ENCODE peak calls at places on chromosome 2, in nine cellular contexts. One of them, this sample, is unnamed. For H3K9me3 and H3K4me1, the result is how much of the 10 kb centered on the place peaks cover.

GRCh38 chr2:33746401-33746800 is 147.3 kb upstream of the FAM98A start:
- DNase-seq in gastrocnemius medialis: no peak
- DNase-seq in heart right ventricle: no peak
- DNase-seq in K562: no peak
- DNase-seq in A549: no peak
- DNase-seq in heart left ventricle: no peak
- DNase-seq in ovary: no peak
- DNase-seq in effector memory CD4-positive, alpha-beta T cell: no peak
- DNase-seq in ascending aorta: no peak
- DNase-seq in this sample: no peak

GRCh38 chr2:132278267-132278666 is 116.5 kb upstream of the ANKRD30BL start:
- DNase-seq in gastrocnemius medialis: no peak
- DNase-seq in heart right ventricle: no peak
- DNase-seq in K562: no peak
- DNase-seq in A549: no peak
- DNase-seq in heart left ventricle: no peak
- DNase-seq in ovary: no peak
- DNase-seq in effector memory CD4-positive, alpha-beta T cell: no peak
- DNase-seq in ascending aorta: no peak
- DNase-seq in this sample: no peak

GRCh38 chr2:53911434-53912189 is 51.8 kb upstream of the GPR75 start:
- DNase-seq in gastrocnemius medialis: no peak
- DNase-seq in heart right ventricle: no peak
- DNase-seq in K562: no peak
- DNase-seq in A549: no peak
- DNase-seq in heart left ventricle: no peak
- DNase-seq in ovary: no peak
- DNase-seq in effector memory CD4-positive, alpha-beta T cell: no peak
- DNase-seq in ascending aorta: no peak
- DNase-seq in this sample: no peak

GRCh38 chr2:123993728-123994323 is 31.3 kb upstream of the CNTNAP5 start:
- DNase-seq in gastrocnemius medialis: no peak
- DNase-seq in heart right ventricle: no peak
- DNase-seq in K562: peak
- DNase-seq in A549: peak
- DNase-seq in heart left ventricle: peak
- DNase-seq in ovary: no peak
- DNase-seq in effector memory CD4-positive, alpha-beta T cell: no peak
- DNase-seq in ascending aorta: no peak
- DNase-seq in this sample: peak

GRCh38 chr2:217102941-217103340 is 243.1 kb upstream of the TNP1 start:
- DNase-seq in gastrocnemius medialis: no peak
- DNase-seq in heart right ventricle: no peak
- DNase-seq in K562: no peak
- DNase-seq in A549: no peak
- DNase-seq in heart left ventricle: no peak
- DNase-seq in ovary: no peak
- DNase-seq in effector memory CD4-positive, alpha-beta T cell: no peak
- DNase-seq in ascending aorta: no peak
- DNase-seq in this sample: no peak

GRCh38 chr2:201298462-201298861 is 38.1 kb downstream of the CASP8 start:
- DNase-seq in gastrocnemius medialis: no peak
- DNase-seq in heart right ventricle: no peak
- DNase-seq in K562: no peak
- DNase-seq in A549: no peak
- DNase-seq in heart left ventricle: no peak
- DNase-seq in ovary: no peak
- DNase-seq in effector memory CD4-positive, alpha-beta T cell: no peak
- DNase-seq in ascending aorta: no peak
- DNase-seq in this sample: no peak

GRCh38 chr2:134954065-134954464 is 35.4 kb downstream of the CCNT2 start:
- DNase-seq in gastrocnemius medialis: no peak
- DNase-seq in heart right ventricle: no peak
- DNase-seq in K562: no peak
- DNase-seq in A549: no peak
- DNase-seq in heart left ventricle: no peak
- DNase-seq in ovary: no peak
- DNase-seq in effector memory CD4-positive, alpha-beta T cell: no peak
- DNase-seq in ascending aorta: no peak
- DNase-seq in this sample: no peak

GRCh38 chr2:133362061-133362476 is 206.2 kb downstream of the NCKAP5 start:
- DNase-seq in gastrocnemius medialis: no peak
- DNase-seq in heart right ventricle: no peak
- DNase-seq in K562: no peak
- DNase-seq in A549: peak
- DNase-seq in heart left ventricle: no peak
- DNase-seq in ovary: no peak
- DNase-seq in effector memory CD4-positive, alpha-beta T cell: no peak
- DNase-seq in ascending aorta: no peak
- DNase-seq in this sample: no peak

GRCh38 chr2:164061129-164061746 is 325.4 kb upstream of the FIGN start:
- DNase-seq in gastrocnemius medialis: no peak
- DNase-seq in heart right ventricle: no peak
- DNase-seq in K562: peak
- DNase-seq in A549: peak
- DNase-seq in heart left ventricle: peak
- DNase-seq in ovary: peak
- DNase-seq in effector memory CD4-positive, alpha-beta T cell: no peak
- DNase-seq in ascending aorta: no peak
- DNase-seq in this sample: peak

GRCh38 chr2:223928113-223929006 is 16.8 kb downstream of the WDFY1 start:
- DNase-seq in gastrocnemius medialis: no peak
- DNase-seq in heart right ventricle: no peak
- DNase-seq in K562: no peak
- DNase-seq in A549: no peak
- DNase-seq in heart left ventricle: no peak
- DNase-seq in ovary: no peak
- DNase-seq in effector memory CD4-positive, alpha-beta T cell: no peak
- DNase-seq in ascending aorta: no peak
- DNase-seq in this sample: no peak

GRCh38 chr2:71937401-71937800 is 210.3 kb downstream of the CYP26B1 start:
- DNase-seq in gastrocnemius medialis: no peak
- DNase-seq in heart right ventricle: no peak
- DNase-seq in K562: peak
- DNase-seq in A549: no peak
- DNase-seq in heart left ventricle: no peak
- DNase-seq in ovary: no peak
- DNase-seq in effector memory CD4-positive, alpha-beta T cell: no peak
- DNase-seq in ascending aorta: no peak
- DNase-seq in this sample: no peak

GRCh38 chr2:7003895-7004294 is 86.7 kb downstream of the RNF144A start:
- DNase-seq in gastrocnemius medialis: no peak
- DNase-seq in heart right ventricle: no peak
- DNase-seq in K562: no peak
- DNase-seq in A549: no peak
- DNase-seq in heart left ventricle: no peak
- DNase-seq in ovary: no peak
- DNase-seq in effector memory CD4-positive, alpha-beta T cell: no peak
- DNase-seq in ascending aorta: no peak
- DNase-seq in this sample: no peak

GRCh38 chr2:122451040-122451439 is 695.6 kb downstream of the TSN start:
- DNase-seq in gastrocnemius medialis: no peak
- DNase-seq in heart right ventricle: no peak
- DNase-seq in K562: peak
- DNase-seq in A549: peak
- DNase-seq in heart left ventricle: no peak
- DNase-seq in ovary: no peak
- DNase-seq in effector memory CD4-positive, alpha-beta T cell: no peak
- DNase-seq in ascending aorta: no peak
- DNase-seq in this sample: peak

GRCh38 chr2:191760655-191761054 is 82.7 kb downstream of the NABP1 start:
- DNase-seq in gastrocnemius medialis: no peak
- DNase-seq in heart right ventricle: no peak
- DNase-seq in K562: no peak
- DNase-seq in A549: no peak
- DNase-seq in heart left ventricle: no peak
- DNase-seq in ovary: no peak
- DNase-seq in effector memory CD4-positive, alpha-beta T cell: no peak
- DNase-seq in ascending aorta: no peak
- DNase-seq in this sample: no peak

GRCh38 chr2:20625491-20625919 is 25.4 kb downstream of the HS1BP3 start:
- DNase-seq in gastrocnemius medialis: peak
- DNase-seq in heart right ventricle: no peak
- DNase-seq in K562: no peak
- DNase-seq in A549: no peak
- DNase-seq in heart left ventricle: no peak
- DNase-seq in ovary: no peak
- DNase-seq in effector memory CD4-positive, alpha-beta T cell: no peak
- DNase-seq in ascending aorta: peak
- DNase-seq in this sample: no peak

GRCh38 chr2:10661846-10662245 is 27.9 kb downstream of the NOL10 start:
- DNase-seq in gastrocnemius medialis: no peak
- DNase-seq in heart right ventricle: no peak
- DNase-seq in K562: no peak
- DNase-seq in A549: no peak
- DNase-seq in heart left ventricle: no peak
- DNase-seq in ovary: no peak
- DNase-seq in effector memory CD4-positive, alpha-beta T cell: no peak
- DNase-seq in ascending aorta: no peak
- DNase-seq in this sample: no peak

GRCh38 chr2:29596584-29596983 is 324.8 kb downstream of the ALK start:
- DNase-seq in gastrocnemius medialis: no peak
- DNase-seq in heart right ventricle: peak
- DNase-seq in K562: no peak
- DNase-seq in A549: no peak
- DNase-seq in heart left ventricle: peak
- DNase-seq in ovary: no peak
- DNase-seq in effector memory CD4-positive, alpha-beta T cell: no peak
- DNase-seq in ascending aorta: no peak
- DNase-seq in this sample: no peak

GRCh38 chr2:158716921-158717320 is 78.2 kb upstream of the DAPL1 start:
- DNase-seq in gastrocnemius medialis: no peak
- DNase-seq in heart right ventricle: no peak
- DNase-seq in K562: no peak
- DNase-seq in A549: no peak
- DNase-seq in heart left ventricle: no peak
- DNase-seq in ovary: no peak
- DNase-seq in effector memory CD4-positive, alpha-beta T cell: no peak
- DNase-seq in ascending aorta: no peak
- DNase-seq in this sample: no peak

DNA sequence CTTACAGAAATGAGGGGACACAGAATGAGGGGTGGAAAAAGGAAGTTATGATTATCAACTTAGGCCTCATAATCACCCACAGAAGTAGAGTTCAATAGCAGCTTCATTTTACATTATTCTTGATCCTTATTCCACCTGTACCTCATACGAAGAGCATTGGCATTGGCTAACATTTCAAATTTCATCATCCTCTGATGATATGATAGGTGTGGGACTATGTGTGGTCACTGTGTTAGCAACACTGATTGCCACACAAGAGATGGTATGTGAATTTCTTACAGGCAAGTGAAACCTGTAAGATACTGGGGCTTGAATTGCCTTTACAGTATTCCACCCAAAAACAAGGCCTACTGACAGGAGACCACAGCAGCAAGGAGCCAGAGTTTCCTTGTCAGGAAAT is 14.0 kb upstream of the HAT1 start:
- DNase-seq in gastrocnemius medialis: no peak
- DNase-seq in heart right ventricle: no peak
- DNase-seq in K562: no peak
- DNase-seq in A549: no peak
- DNase-seq in heart left ventricle: no peak
- DNase-seq in ovary: no peak
- DNase-seq in effector memory CD4-positive, alpha-beta T cell: no peak
- DNase-seq in ascending aorta: no peak
- DNase-seq in this sample: no peak
- H3K4me3 ChIP-seq in gastrocnemius medialis: no peak
- H3K4me3 ChIP-seq in heart right ventricle: no peak
- H3K4me3 ChIP-seq in K562: no peak
- H3K4me3 ChIP-seq in A549: no peak
- H3K4me3 ChIP-seq in heart left ventricle: no peak
- H3K4me3 ChIP-seq in ovary: no peak
- H3K4me3 ChIP-seq in effector memory CD4-positive, alpha-beta T cell: no peak
- H3K4me3 ChIP-seq in ascending aorta: no peak
- H3K4me3 ChIP-seq in this sample: no peak

GRCh38 chr2:219675206-219675605 is 47.8 kb downstream of the SLC4A3 start:
- DNase-seq in gastrocnemius medialis: no peak
- DNase-seq in heart right ventricle: no peak
- DNase-seq in K562: no peak
- DNase-seq in A549: no peak
- DNase-seq in heart left ventricle: no peak
- DNase-seq in ovary: no peak
- DNase-seq in effector memory CD4-positive, alpha-beta T cell: no peak
- DNase-seq in ascending aorta: no peak
- DNase-seq in this sample: no peak
- H3K9me3 ChIP-seq in gastrocnemius medialis: under half
- H3K9me3 ChIP-seq in heart right ventricle: under half
- H3K9me3 ChIP-seq in K562: under half
- H3K9me3 ChIP-seq in A549: under half
- H3K9me3 ChIP-seq in heart left ventricle: under half
- H3K9me3 ChIP-seq in ovary: under half
- H3K9me3 ChIP-seq in effector memory CD4-positive, alpha-beta T cell: under half
- H3K9me3 ChIP-seq in ascending aorta: under half
- H3K9me3 ChIP-seq in this sample: under half

DNA sequence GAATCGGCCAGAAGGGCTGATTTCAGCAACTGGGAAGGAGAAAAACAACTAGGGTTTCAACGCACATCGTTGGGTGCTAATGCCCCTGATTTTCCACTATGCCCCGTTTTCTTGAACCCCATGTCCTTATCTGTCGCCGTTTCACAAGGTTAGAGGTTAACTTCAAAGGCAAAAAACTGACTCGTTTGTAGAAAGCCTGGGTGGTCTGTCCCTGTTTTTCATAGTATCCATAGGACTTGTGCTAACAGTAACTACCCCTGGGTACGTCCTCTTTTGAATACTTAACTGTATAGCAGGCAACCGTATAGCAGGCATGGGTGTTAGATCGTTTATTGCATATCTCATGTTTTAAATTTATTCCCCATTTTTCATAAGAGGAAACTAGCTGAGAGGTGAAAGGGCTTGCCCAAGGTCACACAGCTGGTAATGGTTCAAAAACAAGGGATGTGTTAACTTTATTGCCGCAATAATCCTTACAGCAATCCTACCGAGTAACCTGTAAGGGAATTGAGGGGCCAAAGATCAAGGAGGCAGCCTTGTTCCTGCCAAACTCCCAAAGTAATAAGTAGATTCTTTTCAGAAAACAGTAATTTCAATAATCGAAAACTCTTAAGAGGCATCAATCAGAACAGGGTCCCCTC is 897 bp upstream of the MGAT4A start:
- DNase-seq in gastrocnemius medialis: no peak
- DNase-seq in heart right ventricle: no peak
- DNase-seq in K562: no peak
- DNase-seq in A549: no peak
- DNase-seq in heart left ventricle: no peak
- DNase-seq in ovary: no peak
- DNase-seq in effector memory CD4-positive, alpha-beta T cell: no peak
- DNase-seq in ascending aorta: no peak
- DNase-seq in this sample: no peak
- H3K4me1 ChIP-seq in gastrocnemius medialis: under half
- H3K4me1 ChIP-seq in heart right ventricle: under half
- H3K4me1 ChIP-seq in K562: under half
- H3K4me1 ChIP-seq in A549: under half
- H3K4me1 ChIP-seq in heart left ventricle: under half
- H3K4me1 ChIP-seq in ovary: under half
- H3K4me1 ChIP-seq in effector memory CD4-positive, alpha-beta T cell: under half
- H3K4me1 ChIP-seq in ascending aorta: under half
- H3K4me1 ChIP-seq in this sample: under half

DNA sequence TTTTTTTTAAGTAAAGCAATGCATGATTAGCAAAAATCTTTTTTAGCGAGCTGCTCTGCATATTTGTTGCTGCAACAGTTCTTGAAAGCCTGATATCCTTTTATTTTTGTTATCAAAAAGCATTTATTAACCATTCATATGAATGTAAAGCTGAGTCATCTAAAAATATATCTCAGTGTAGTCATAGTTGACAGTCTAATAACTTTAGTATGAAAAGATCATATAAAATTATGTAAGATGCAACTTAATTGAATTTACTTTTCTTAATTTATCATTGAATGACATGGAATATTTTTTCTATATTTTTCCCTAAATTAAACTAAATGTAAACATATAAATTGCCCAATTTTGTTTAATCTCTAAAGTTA is 8.5 kb downstream of the UGP2 start:
- DNase-seq in gastrocnemius medialis: no peak
- DNase-seq in heart right ventricle: no peak
- DNase-seq in K562: no peak
- DNase-seq in A549: no peak
- DNase-seq in heart left ventricle: no peak
- DNase-seq in ovary: no peak
- DNase-seq in effector memory CD4-positive, alpha-beta T cell: no peak
- DNase-seq in ascending aorta: no peak
- DNase-seq in this sample: no peak
- H3K4me3 ChIP-seq in gastrocnemius medialis: no peak
- H3K4me3 ChIP-seq in heart right ventricle: no peak
- H3K4me3 ChIP-seq in K562: no peak
- H3K4me3 ChIP-seq in A549: no peak
- H3K4me3 ChIP-seq in heart left ventricle: no peak
- H3K4me3 ChIP-seq in ovary: no peak
- H3K4me3 ChIP-seq in effector memory CD4-positive, alpha-beta T cell: no peak
- H3K4me3 ChIP-seq in ascending aorta: no peak
- H3K4me3 ChIP-seq in this sample: no peak

This sample was measured in iPS DF 6.9.